ENCODE peak calls at places on chromosomes 4 and X, in five cellular contexts. U is nephron progenitor cell; B is foreskin fibroblast; Y is naive thymus-derived CD8-positive, alpha-beta T cell; K is GM13977. A is an unnamed sample.

GRCh38 chr4:184400375-184400870 is 73.9 kb downstream of the IRF2 start:
- DNase-seq in U (no peak), B (peak), Y (no peak), K (no peak), A (no peak)

GRCh38 chrX:40843643-40844042 is 108.3 kb upstream of the MED14 start:
- DNase-seq in U (no peak), B (no peak), Y (no peak), K (no peak), A (no peak)

GRCh38 chrX:18721683-18722499 is 14.4 kb downstream of the PPEF1 start:
- DNase-seq in U (no peak), B (no peak), Y (no peak), K (no peak), A (no peak)

GRCh38 chr4:118927976-118928375 is 39.3 kb downstream of the SYNPO2 start:
- DNase-seq in U (no peak), B (no peak), Y (no peak), K (no peak), A (no peak)

GRCh38 chr4:147371661-147372060 is 109.2 kb upstream of the EDNRA start:
- DNase-seq in U (no peak), B (peak), Y (no peak), K (no peak), A (no peak)

GRCh38 chr4:153318696-153319320 is 25.7 kb upstream of the MND1 start:
- DNase-seq in U (peak), B (peak), Y (peak), K (peak), A (peak)

GRCh38 chr4:61468091-61468720 is 268.1 kb downstream of the ADGRL3 start:
- DNase-seq in U (no peak), B (peak), Y (no peak), K (no peak), A (no peak)

GRCh38 chr4:41134581-41134980 is 79.8 kb downstream of the APBB2 start:
- DNase-seq in U (no peak), B (peak), Y (no peak), K (no peak), A (no peak)

GRCh38 chr4:112093636-112094202 is 51.5 kb upstream of the FAM241A start:
- DNase-seq in U (no peak), B (no peak), Y (no peak), K (no peak), A (no peak)

GRCh38 chr4:145545538-145546224 is 64.0 kb downstream of the SMAD1 start:
- DNase-seq in U (no peak), B (peak), Y (no peak), K (no peak), A (no peak)

GRCh38 chr4:96170198-96170597 is 330.3 kb downstream of the PDHA2 start:
- DNase-seq in U (no peak), B (no peak), Y (no peak), K (no peak), A (no peak)

GRCh38 chrX:8607326-8607725 is 124.6 kb downstream of the ANOS1 start:
- DNase-seq in U (no peak), B (peak), Y (no peak), K (no peak), A (no peak)

GRCh38 chr4:44479731-44480130 is 31.1 kb upstream of the KCTD8 start:
- DNase-seq in U (no peak), B (no peak), Y (no peak), K (no peak), A (no peak)

GRCh38 chrX:71547339-71547738 is 14.4 kb downstream of the OGT start:
- DNase-seq in U (no peak), B (no peak), Y (no peak), K (no peak), A (no peak)

GRCh38 chr4:166043801-166044200 is 170.8 kb downstream of the TLL1 start:
- DNase-seq in U (no peak), B (peak), Y (no peak), K (no peak), A (no peak)

GRCh38 chrX:99078301-99078700 is 1331.8 kb downstream of the PCDH19 start:
- DNase-seq in U (no peak), B (no peak), Y (no peak), K (no peak), A (no peak)

GRCh38 chr4:110108470-110108869 is 89.9 kb downstream of the ELOVL6 start:
- DNase-seq in U (no peak), B (no peak), Y (no peak), K (peak), A (no peak)

GRCh38 chr4:154044118-154044517 is 255.2 kb upstream of the SFRP2 start:
- DNase-seq in U (no peak), B (peak), Y (no peak), K (no peak), A (no peak)

GRCh38 chr4:47442980-47443379 is 20.5 kb downstream of the COMMD8 start:
- DNase-seq in U (no peak), B (no peak), Y (no peak), K (no peak), A (no peak)

A was measured in CD4-positive, alpha-beta memory T cell.